ENCODE peak calls at places on chromosomes 7 and 10, in five cellular contexts. L is GM12865, E is progenitor cell of endocrine pancreas, W is Calu3, Y is fibroblast of pulmonary artery. V is an unnamed sample.

GRCh38 chr10:63376560-63377304 is 89.0 kb downstream of the JMJD1C start:
- DNase-seq in L (peak), Y (peak), W (no peak), E (no peak), V (peak)

GRCh38 chr7:99860281-99861127 is 16.3 kb downstream of the OR2AE1 start:
- DNase-seq in Y (peak), E (no peak), L (no peak), W (peak), V (peak)

GRCh38 chr7:963236-964078 is 9.0 kb upstream of the ADAP1 start:
- DNase-seq in Y (no peak), L (no peak), E (no peak), W (no peak), V (no peak)

GRCh38 chr10:130547368-130547767 is 411.2 kb downstream of the GLRX3 start:
- DNase-seq in L (no peak), Y (no peak), W (no peak), E (no peak), V (no peak)

GRCh38 chr10:61753453-61753852 is 90.7 kb downstream of the CABCOCO1 start:
- DNase-seq in Y (no peak), L (no peak), W (no peak), E (no peak), V (no peak)

GRCh38 chr7:64863021-64863420 is 40.1 kb upstream of the ZNF273 start:
- DNase-seq in L (no peak), W (no peak), E (no peak), Y (no peak), V (no peak)

GRCh38 chr10:34580643-34581042 is 234.5 kb downstream of the PARD3 start:
- DNase-seq in Y (peak), W (no peak), L (no peak), E (no peak), V (no peak)

GRCh38 chr7:106794276-106795136 is 70.6 kb upstream of the PIK3CG start:
- DNase-seq in L (peak), W (no peak), E (no peak), Y (no peak), V (no peak)

GRCh38 chr10:42975005-42975493 is 101.8 kb upstream of the RET start:
- DNase-seq in L (no peak), E (peak), Y (no peak), W (no peak), V (no peak)

GRCh38 chr7:757741-758163 is 30.7 kb upstream of the PRKAR1B start:
- DNase-seq in E (no peak), L (no peak), W (no peak), Y (no peak), V (no peak)

GRCh38 chr10:133182791-133183645 is 23.0 kb downstream of the KNDC1 start:
- DNase-seq in W (no peak), L (no peak), E (no peak), Y (no peak), V (no peak)

GRCh38 chr10:95785942-95786669 is 30.1 kb downstream of the ENTPD1 start:
- DNase-seq in L (peak), E (no peak), W (no peak), Y (no peak), V (no peak)

GRCh38 chr7:22378199-22378961 is 21.4 kb upstream of the RAPGEF5 start:
- DNase-seq in L (no peak), E (no peak), W (no peak), Y (no peak), V (no peak)

GRCh38 chr7:143429770-143430698 is 13.2 kb upstream of the TAS2R60 start:
- DNase-seq in W (no peak), E (no peak), L (no peak), Y (peak), V (no peak)

GRCh38 chr7:133253522-133253882 is 624 bp downstream of the EXOC4 start:
- DNase-seq in W (peak), L (peak), Y (no peak), E (no peak), V (peak)

GRCh38 chr7:105298439-105298894 is 90.3 kb downstream of the SRPK2 start:
- DNase-seq in E (no peak), W (no peak), Y (no peak), L (peak), V (no peak)

GRCh38 chr7:66629222-66629658 is 559 bp downstream of the KCTD7 start:
- DNase-seq in Y (no peak), W (no peak), L (peak), E (peak), V (no peak)

GRCh38 chr10:103661198-103661950 is 167.9 kb downstream of the NEURL1 start:
- DNase-seq in L (no peak), E (no peak), Y (peak), W (peak), V (peak)

GRCh38 chr10:133608855-133609254 is 17.7 kb downstream of the FRG2B start:
- DNase-seq in L (no peak), W (peak), Y (peak), E (no peak), V (peak)

DNA sequence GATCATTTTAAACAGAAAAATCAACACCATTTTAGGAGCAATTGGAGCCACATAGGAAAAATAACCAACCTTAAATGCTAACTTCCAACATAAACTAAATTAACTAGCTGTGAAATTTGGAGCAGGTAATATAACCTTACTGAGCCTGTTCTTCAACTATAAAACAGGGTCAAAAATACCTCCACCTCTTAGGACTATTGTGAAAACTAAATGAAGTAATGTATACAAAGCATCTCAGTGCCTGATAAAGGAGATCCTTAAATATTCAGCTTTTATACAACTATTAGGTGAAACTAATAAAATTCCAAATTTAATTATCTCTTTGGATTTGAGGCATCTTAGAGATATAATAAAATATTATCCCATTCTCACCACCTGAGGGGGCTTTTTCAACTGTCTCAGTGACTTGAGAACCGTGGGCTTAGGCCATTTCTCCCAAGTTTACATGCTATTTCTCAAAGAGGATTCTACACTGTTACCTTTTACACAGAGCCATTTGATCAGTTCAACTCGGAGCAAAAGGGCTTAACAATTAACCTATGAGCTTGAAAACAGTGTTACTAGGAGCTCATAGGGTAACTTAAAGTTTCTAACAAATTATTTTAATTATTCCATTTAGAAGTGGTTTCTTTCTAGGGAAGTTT is 165.0 kb upstream of the ASAH2 start:
- DNase-seq in W (no peak), E (no peak), L (peak), Y (peak), V (no peak)
- TF ChIP-seq CTCF in W (no peak), E (no peak), L (peak), Y (peak), V (no peak)

DNA sequence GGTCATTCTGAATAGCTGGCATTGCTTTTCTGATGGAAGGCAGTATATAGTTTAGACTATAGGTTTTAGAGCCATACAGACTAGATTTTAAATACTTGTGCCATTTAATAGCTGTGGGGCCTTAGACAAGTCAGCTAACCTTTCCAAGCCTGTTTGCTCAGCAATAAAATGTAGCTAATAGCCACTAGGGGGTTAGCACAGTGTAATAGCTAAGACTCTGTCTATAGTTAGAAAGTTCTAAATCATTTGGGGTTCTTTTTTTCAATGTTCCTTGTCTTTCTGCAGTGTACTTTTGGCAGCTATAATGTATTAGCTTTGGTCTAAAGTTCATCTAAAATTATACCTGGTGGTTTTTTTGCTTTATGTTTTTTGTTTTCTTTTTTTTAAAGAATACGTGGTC is 7.5 kb upstream of the KIFBP start:
- DNase-seq in E (no peak), W (no peak), L (no peak), Y (peak), V (peak)
- TF ChIP-seq CTCF in E (peak), W (no peak), L (peak), Y (peak), V (peak)

GRCh38 chr10:14478639-14479038 is 147.9 kb upstream of the FRMD4A start:
- DNase-seq in Y (peak), W (peak), E (no peak), L (peak), V (peak)
- TF ChIP-seq CTCF in Y (peak), W (peak), E (peak), L (peak), V (peak)

DNA sequence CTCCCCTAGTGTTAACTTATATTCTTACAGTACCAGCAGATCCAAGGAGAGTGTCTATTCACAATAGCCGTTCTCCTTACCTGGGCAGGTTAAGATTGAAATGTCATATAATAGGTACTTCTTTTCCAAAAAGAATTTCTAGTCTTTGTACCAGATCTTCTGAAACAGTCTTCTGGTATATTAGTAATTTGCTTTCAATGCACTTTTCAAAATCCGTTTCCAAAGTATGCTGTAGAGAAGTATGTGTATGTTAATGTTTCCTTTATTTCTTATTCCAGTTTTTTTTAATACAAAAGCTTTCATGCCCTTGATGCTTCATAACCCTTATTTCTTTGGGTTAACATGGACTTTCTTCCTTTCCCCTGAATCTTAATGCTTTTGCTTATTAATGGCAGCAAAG is 188.2 kb downstream of the MLLT10 start:
- DNase-seq in Y (no peak), W (no peak), L (no peak), E (no peak), V (no peak)
- TF ChIP-seq CTCF in Y (no peak), W (no peak), L (no peak), E (no peak), V (no peak)

GRCh38 chr7:80981405-80981804 is 62.6 kb upstream of the SEMA3C start:
- DNase-seq in L (no peak), Y (no peak), E (no peak), W (no peak), V (no peak)

GRCh38 chr7:80974396-80975358 is 55.8 kb upstream of the SEMA3C start:
- DNase-seq in W (no peak), Y (no peak), L (no peak), E (no peak), V (no peak)

DNA sequence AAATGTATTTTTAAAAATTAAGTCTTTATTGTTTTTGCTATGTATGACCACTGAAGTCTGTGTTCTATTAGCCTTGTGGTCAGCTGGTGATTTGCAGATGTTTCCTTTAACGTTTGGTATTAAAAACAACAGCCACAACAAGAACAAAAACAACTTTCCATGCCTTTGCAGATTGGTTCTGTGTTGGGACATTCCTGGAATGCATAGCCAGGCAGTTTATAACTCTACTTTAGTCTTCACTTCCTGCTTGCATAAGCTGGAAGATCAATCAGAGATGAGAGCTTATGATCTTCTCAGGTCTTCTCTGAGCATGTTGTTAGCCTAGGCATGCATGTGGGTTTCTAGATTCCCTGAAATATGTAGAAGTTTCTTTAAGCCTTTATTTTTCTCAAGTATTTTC is 58.9 kb upstream of the SEMA3C start:
- DNase-seq in E (no peak), L (no peak), W (no peak), Y (no peak), V (no peak)
- TF ChIP-seq CTCF in E (no peak), L (no peak), W (no peak), Y (no peak), V (no peak)

DNA sequence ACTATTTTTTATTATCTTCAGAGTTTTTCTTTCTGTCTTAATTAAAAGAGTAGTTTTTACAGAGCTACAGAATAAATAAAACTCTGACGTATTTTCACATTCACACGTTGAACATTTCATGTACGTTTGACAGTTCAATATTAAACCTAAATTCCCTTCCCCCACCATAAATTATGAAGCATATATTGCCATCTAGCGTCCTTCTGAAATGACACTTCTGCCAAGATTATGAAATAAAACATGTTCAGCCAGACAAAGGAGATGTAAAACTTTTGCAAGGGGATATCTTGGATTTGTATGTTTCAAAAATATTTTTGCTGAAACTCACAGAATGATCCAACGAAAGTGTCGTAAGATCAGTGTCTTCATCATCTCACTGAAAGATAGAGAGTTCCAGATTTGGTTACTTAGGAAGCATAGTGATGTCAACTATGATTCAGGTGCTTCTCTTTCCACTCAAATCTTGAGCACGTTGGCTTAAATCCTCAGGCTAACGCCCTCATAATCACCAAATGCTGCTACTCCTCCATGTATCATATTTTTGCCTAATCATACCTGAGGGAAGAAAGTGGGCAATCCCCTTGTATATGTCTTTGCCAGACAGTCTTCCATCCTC is 904.3 kb downstream of the XPNPEP1 start:
- DNase-seq in Y (no peak), W (no peak), L (peak), E (no peak), V (no peak)
- TF ChIP-seq CTCF in Y (peak), W (no peak), L (peak), E (no peak), V (no peak)